ENCODE peak calls at places on chromosomes 7 and 10, in ten cellular contexts. X is GM23248; I is cardiac muscle cell; S is bronchial epithelial cell; R is CD4-positive, CD25-positive, alpha-beta regulatory T cell; M is Peyer's patch; Z is stomach; U is HL-60; O is mesendoderm; Q is small intestine. P is an unnamed sample. For H3K27me3, the result is how much of the 10 kb centered on the place peaks cover.

GRCh38 chr10:58335306-58336005 is 650 bp downstream of the UBE2D1 start:
- DNase-seq in X (peak), I (peak), S (peak), R (peak), M (peak), Z (peak), U (no peak), O (peak), Q (peak), P (peak)

GRCh38 chr10:100983868-100984669 is 3.2 kb downstream of the MRPL43 start:
- DNase-seq in X (no peak), I (no peak), S (no peak), R (no peak), M (peak), Z (no peak), U (no peak), O (no peak), Q (no peak), P (no peak)

GRCh38 chr10:7409045-7409731 is 1.6 kb downstream of the SFMBT2 start:
- DNase-seq in X (peak), I (peak), S (no peak), R (peak), M (peak), Z (no peak), U (peak), O (peak), Q (no peak), P (peak)

GRCh38 chr10:13001041-13001886 is at the start of gene CCDC3:
- DNase-seq in X (peak), I (peak), S (no peak), R (no peak), M (no peak), Z (no peak), U (no peak), O (peak), Q (no peak), P (peak)

GRCh38 chr7:99734987-99735386 is at the start of gene CYP3A7:
- DNase-seq in X (no peak), I (no peak), S (no peak), R (no peak), M (no peak), Z (no peak), U (no peak), O (no peak), Q (no peak), P (no peak)

GRCh38 chr10:11683529-11684320 is 58.5 kb upstream of the ECHDC3 start:
- DNase-seq in X (no peak), I (no peak), S (no peak), R (no peak), M (peak), Z (no peak), U (no peak), O (no peak), Q (peak), P (no peak)

GRCh38 chr7:136618788-136619187 is 249.7 kb upstream of the CHRM2 start:
- DNase-seq in X (no peak), I (no peak), S (no peak), R (no peak), M (no peak), Z (no peak), U (no peak), O (no peak), Q (no peak), P (no peak)

GRCh38 chr7:22783421-22783820 is 39.2 kb downstream of the TOMM7 start:
- DNase-seq in X (peak), I (no peak), S (no peak), R (no peak), M (no peak), Z (no peak), U (no peak), O (peak), Q (no peak), P (no peak)

GRCh38 chr7:26485421-26486019 is 193.9 kb downstream of the SNX10 start:
- DNase-seq in X (no peak), I (no peak), S (no peak), R (no peak), M (no peak), Z (no peak), U (no peak), O (no peak), Q (no peak), P (no peak)

GRCh38 chr7:149325248-149325647 is 63.3 kb downstream of the ZNF783 start:
- DNase-seq in X (no peak), I (no peak), S (no peak), R (no peak), M (no peak), Z (no peak), U (no peak), O (no peak), Q (no peak), P (no peak)

GRCh38 chr7:152312316-152312715 is 123.5 kb downstream of the KMT2C start:
- DNase-seq in X (no peak), I (peak), S (no peak), R (no peak), M (no peak), Z (no peak), U (no peak), O (peak), Q (no peak), P (no peak)

GRCh38 chr7:130951303-130951975 is 217.4 kb upstream of the KLF14 start:
- DNase-seq in X (no peak), I (no peak), S (no peak), R (peak), M (no peak), Z (no peak), U (no peak), O (no peak), Q (no peak), P (no peak)

GRCh38 chr7:24290004-24290641 is 6.1 kb downstream of the NPY start:
- DNase-seq in X (peak), I (peak), S (peak), R (peak), M (peak), Z (no peak), U (peak), O (peak), Q (peak), P (no peak)

GRCh38 chr7:112386619-112387018 is 63.6 kb upstream of the IFRD1 start:
- DNase-seq in X (peak), I (no peak), S (no peak), R (no peak), M (no peak), Z (no peak), U (no peak), O (peak), Q (no peak), P (no peak)

GRCh38 chr7:131604841-131605279 is 48.4 kb upstream of the PODXL start:
- DNase-seq in X (peak), I (peak), S (no peak), R (no peak), M (no peak), Z (no peak), U (no peak), O (peak), Q (no peak), P (no peak)

GRCh38 chr7:76047305-76047810 is 442 bp downstream of the STYXL1 start:
- DNase-seq in X (peak), I (peak), S (peak), R (peak), M (no peak), Z (no peak), U (peak), O (no peak), Q (peak), P (no peak)

GRCh38 chr10:75115137-75115536 is 3.7 kb downstream of the SAMD8 start:
- DNase-seq in X (no peak), I (peak), S (no peak), R (no peak), M (peak), Z (no peak), U (no peak), O (no peak), Q (no peak), P (no peak)

GRCh38 chr10:114021135-114021534 is 22.5 kb upstream of the ADRB1 start:
- DNase-seq in X (no peak), I (no peak), S (no peak), R (no peak), M (no peak), Z (no peak), U (peak), O (no peak), Q (no peak), P (peak)

GRCh38 chr7:105779856-105780815 is 96.3 kb downstream of the ATXN7L1 start:
- DNase-seq in X (no peak), I (no peak), S (no peak), R (no peak), M (no peak), Z (no peak), U (no peak), O (peak), Q (no peak), P (no peak)

GRCh38 chr10:24793648-24794379 is 70.1 kb upstream of the ARHGAP21 start:
- DNase-seq in X (peak), I (peak), S (peak), R (no peak), M (no peak), Z (no peak), U (no peak), O (no peak), Q (peak), P (no peak)

GRCh38 chr7:66047426-66047825 is 28.2 kb upstream of the ASL start:
- DNase-seq in X (peak), I (peak), S (peak), R (no peak), M (no peak), Z (no peak), U (no peak), O (no peak), Q (no peak), P (no peak)

GRCh38 chr10:90418869-90419652 is 438.8 kb downstream of the HTR7 start:
- DNase-seq in X (no peak), I (peak), S (peak), R (no peak), M (no peak), Z (no peak), U (no peak), O (no peak), Q (peak), P (no peak)

GRCh38 chr7:90209776-90210175 is 1.8 kb upstream of the STEAP2 start:
- DNase-seq in X (peak), I (peak), S (peak), R (no peak), M (no peak), Z (no peak), U (no peak), O (no peak), Q (no peak), P (no peak)
- H3K27me3 ChIP-seq in X (under half), I (under half), S (under half), R (under half), M (under half), Z (under half), U (under half), O (under half), Q (under half), P (under half)

DNA sequence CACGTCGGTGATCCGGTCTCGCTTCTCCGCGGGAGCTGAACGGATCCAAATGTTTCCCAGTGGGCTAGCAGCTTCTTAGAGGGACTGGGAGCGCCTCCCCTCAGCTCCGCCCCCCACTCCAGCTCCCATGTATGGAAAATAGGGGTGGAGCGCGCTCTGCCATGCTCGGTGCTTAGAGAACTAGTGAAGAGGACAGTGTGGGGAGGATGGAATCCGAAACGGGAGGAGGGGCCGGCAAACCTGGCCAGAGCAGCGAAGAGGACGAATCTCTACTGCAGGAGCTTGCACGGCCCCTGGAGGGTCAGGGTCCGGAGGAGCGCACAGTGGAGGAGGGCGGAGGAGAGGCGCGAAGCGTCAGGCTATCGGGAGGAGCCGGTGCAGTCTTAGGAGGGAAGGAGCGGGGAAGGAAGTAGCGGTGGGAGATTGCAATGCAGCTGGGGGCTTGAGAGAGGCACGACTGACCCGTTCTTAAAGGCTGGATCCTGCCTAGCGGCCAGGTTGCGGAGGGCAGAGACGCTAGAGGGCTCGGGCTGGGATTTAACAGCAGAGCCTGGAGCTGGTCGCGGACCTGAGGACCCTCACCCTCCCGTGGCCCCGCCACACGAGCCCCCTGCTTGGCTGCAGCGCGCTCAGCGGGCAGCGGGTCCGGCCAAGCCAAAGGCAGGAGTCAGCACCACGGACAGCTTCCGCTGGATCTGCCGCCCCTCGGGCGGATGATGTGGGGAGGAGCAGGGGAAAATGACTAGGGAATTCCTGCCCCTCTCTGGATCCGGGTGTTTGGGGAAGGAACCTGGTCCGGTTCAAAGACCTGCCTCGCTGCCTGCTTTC is at the start of gene PRLHR:
- DNase-seq in X (peak), I (peak), S (no peak), R (no peak), M (no peak), Z (no peak), U (no peak), O (peak), Q (no peak), P (no peak)
- H3K27me3 ChIP-seq in X (under half), I (half or more), S (under half), R (under half), M (under half), Z (under half), U (under half), O (under half), Q (under half), P (half or more)

GRCh38 chr10:124074471-124075109 is 18.8 kb downstream of the CHST15 start:
- DNase-seq in X (no peak), I (no peak), S (no peak), R (no peak), M (peak), Z (no peak), U (peak), O (no peak), Q (no peak), P (no peak)
- H3K27me3 ChIP-seq in X (half or more), I (under half), S (under half), R (under half), M (under half), Z (under half), U (under half), O (under half), Q (under half), P (under half)

DNA sequence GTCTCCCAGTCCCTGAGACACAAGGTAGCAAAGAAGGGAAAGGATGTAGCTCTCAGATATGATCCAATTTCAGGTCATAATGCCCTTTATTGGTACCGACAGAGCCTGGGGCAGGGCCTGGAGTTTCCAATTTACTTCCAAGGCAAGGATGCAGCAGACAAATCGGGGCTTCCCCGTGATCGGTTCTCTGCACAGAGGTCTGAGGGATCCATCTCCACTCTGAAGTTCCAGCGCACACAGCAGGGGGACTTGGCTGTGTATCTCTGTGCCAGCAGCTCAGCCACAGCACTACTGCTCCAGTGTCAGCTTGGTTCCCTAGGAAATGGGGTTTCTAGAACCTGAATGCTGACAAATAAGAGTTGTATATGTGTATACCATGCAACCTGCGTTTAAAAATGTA is 74.6 kb upstream of the PRSS58 start:
- DNase-seq in X (no peak), I (no peak), S (no peak), R (no peak), M (no peak), Z (no peak), U (no peak), O (no peak), Q (no peak), P (no peak)
- H3K27me3 ChIP-seq in X (half or more), I (under half), S (under half), R (under half), M (under half), Z (under half), U (under half), O (under half), Q (under half), P (under half)

DNA sequence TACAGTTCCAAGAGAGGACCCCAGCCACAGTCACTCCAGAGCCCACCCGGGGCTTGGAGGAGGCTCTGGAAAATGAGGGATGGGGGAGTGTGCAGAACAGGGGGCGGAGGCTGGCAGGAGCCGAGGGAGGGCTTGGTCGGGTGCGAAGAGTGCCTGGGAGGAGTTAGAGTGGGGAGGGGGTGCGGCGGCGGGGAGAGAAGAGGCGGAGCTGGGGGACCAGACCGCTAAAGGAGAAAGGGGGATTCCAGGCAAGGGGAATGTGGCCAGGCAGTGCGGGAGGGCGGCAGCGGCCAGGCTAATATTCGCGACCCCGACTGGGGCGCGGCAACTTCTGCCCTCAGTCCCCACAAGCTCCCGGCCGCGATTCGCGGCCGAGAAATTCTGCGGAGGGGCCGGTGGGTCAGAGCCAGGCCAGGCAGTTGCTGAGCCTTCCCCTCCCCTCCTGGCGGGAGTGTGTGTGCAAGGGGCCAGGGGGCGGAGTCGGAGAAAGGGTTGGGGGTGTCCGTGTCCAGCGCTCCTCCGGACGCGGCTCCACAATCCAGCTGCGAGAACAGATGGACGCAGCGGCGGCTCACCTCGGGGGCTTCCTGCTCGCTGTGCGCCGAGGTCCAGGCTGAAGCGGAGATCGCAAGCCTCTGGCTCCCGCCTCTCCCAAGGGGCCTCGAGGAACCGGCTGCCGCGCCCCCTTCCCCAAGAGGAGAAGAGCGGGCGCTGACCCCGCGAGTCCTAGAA is 661 bp upstream of the SLC18A3 start:
- DNase-seq in X (no peak), I (no peak), S (no peak), R (no peak), M (peak), Z (no peak), U (no peak), O (no peak), Q (no peak), P (no peak)
- H3K27me3 ChIP-seq in X (half or more), I (half or more), S (half or more), R (under half), M (under half), Z (half or more), U (half or more), O (half or more), Q (under half), P (half or more)

GRCh38 chr10:48489099-48489498 is 115.8 kb downstream of the ARHGAP22 start:
- DNase-seq in X (no peak), I (no peak), S (no peak), R (no peak), M (no peak), Z (no peak), U (no peak), O (no peak), Q (no peak), P (no peak)

GRCh38 chr10:48491422-48492139 is 113.3 kb downstream of the ARHGAP22 start:
- DNase-seq in X (no peak), I (no peak), S (no peak), R (no peak), M (no peak), Z (peak), U (no peak), O (no peak), Q (no peak), P (no peak)

GRCh38 chr10:48494073-48494472 is 110.8 kb downstream of the ARHGAP22 start:
- DNase-seq in X (no peak), I (no peak), S (no peak), R (no peak), M (peak), Z (peak), U (no peak), O (peak), Q (no peak), P (peak)

GRCh38 chr10:48493083-48493871 is 111.6 kb downstream of the ARHGAP22 start:
- DNase-seq in X (no peak), I (no peak), S (no peak), R (no peak), M (peak), Z (peak), U (peak), O (no peak), Q (no peak), P (no peak)

GRCh38 chr10:48490576-48491345 is 114.1 kb downstream of the ARHGAP22 start:
- DNase-seq in X (no peak), I (no peak), S (no peak), R (no peak), M (no peak), Z (peak), U (no peak), O (no peak), Q (no peak), P (peak)
- H3K27me3 ChIP-seq in X (under half), I (under half), S (under half), R (under half), M (under half), Z (under half), U (under half), O (under half), Q (under half), P (under half)

GRCh38 chr10:22344781-22345300 is 455 bp upstream of the SPAG6 start:
- DNase-seq in X (no peak), I (no peak), S (no peak), R (no peak), M (no peak), Z (no peak), U (no peak), O (no peak), Q (no peak), P (no peak)
- H3K27me3 ChIP-seq in X (half or more), I (half or more), S (under half), R (half or more), M (under half), Z (half or more), U (under half), O (under half), Q (under half), P (half or more)

GRCh38 chr7:100900978-100901377 is 5.3 kb upstream of the ACHE start:
- DNase-seq in X (no peak), I (no peak), S (no peak), R (no peak), M (no peak), Z (no peak), U (no peak), O (no peak), Q (no peak), P (no peak)
- H3K27me3 ChIP-seq in X (under half), I (under half), S (under half), R (under half), M (under half), Z (under half), U (under half), O (under half), Q (under half), P (under half)